ENCODE peak calls at places on chromosomes 2 and 18, in ten cellular contexts. F is SJSA1, Q is MM.1S, Z is PC-9, N is suprapubic skin, G is neural progenitor cell, O is body of pancreas, W is fibroblast of lung, I is H7, E is GM23248. D is an unnamed sample.

GRCh38 chr2:85547859-85548607 is 9.1 kb downstream of the MAT2A start:
- DNase-seq in F (peak; percentile 11), Q (no peak), Z (no peak), N (no peak), G (no peak), O (peak; percentile 40), W (no peak), I (no peak), E (no peak), D (no peak)

GRCh38 chr2:153416071-153416470 is 62.5 kb downstream of the RPRM start:
- DNase-seq in F (no peak), Q (no peak), Z (no peak), N (no peak), G (no peak), O (no peak), W (peak; percentile 33), I (no peak), E (no peak), D (peak; percentile 6)

GRCh38 chr2:126527836-126528490 is 128.0 kb upstream of the GYPC start:
- DNase-seq in F (peak; percentile 4), Q (peak; percentile 31), Z (peak; percentile 43), N (no peak), G (peak; percentile 72), O (peak; percentile 67), W (peak; percentile 13), I (peak; percentile 53), E (peak; percentile 63), D (no peak)

GRCh38 chr2:71454221-71455010 is 1.1 kb downstream of the DYSF start:
- DNase-seq in F (no peak), Q (no peak), Z (no peak), N (no peak), G (no peak), O (no peak), W (no peak), I (peak; percentile 76), E (no peak), D (no peak)

GRCh38 chr18:7059276-7059675 is 58.3 kb downstream of the LAMA1 start:
- DNase-seq in F (peak; percentile 21), Q (no peak), Z (no peak), N (no peak), G (no peak), O (no peak), W (no peak), I (no peak), E (no peak), D (no peak)

GRCh38 chr2:44805391-44805790 is 136.1 kb upstream of the SIX3 start:
- DNase-seq in F (no peak), Q (no peak), Z (no peak), N (no peak), G (peak; percentile 48), O (no peak), W (no peak), I (no peak), E (no peak), D (no peak)

GRCh38 chr2:101150306-101151140 is 659 bp downstream of the TBC1D8 start:
- DNase-seq in F (peak; percentile 34), Q (peak; percentile 16), Z (no peak), N (no peak), G (peak; percentile 66), O (peak; percentile 58), W (peak; percentile 3), I (peak; percentile 86), E (peak; percentile 47), D (no peak)

GRCh38 chr18:58829263-58829662 is 35.4 kb upstream of the ZNF532 start:
- DNase-seq in F (no peak), Q (no peak), Z (no peak), N (no peak), G (no peak), O (no peak), W (peak; percentile 74), I (no peak), E (no peak), D (no peak)

GRCh38 chr2:109322111-109322510 is 193.1 kb downstream of the SH3RF3 start:
- DNase-seq in F (peak; percentile 83), Q (no peak), Z (no peak), N (peak; percentile 95), G (no peak), O (peak; percentile 78), W (peak; percentile 85), I (no peak), E (peak; percentile 99), D (peak; percentile 82)

GRCh38 chr2:159153063-159153462 is 133.4 kb downstream of the WDSUB1 start:
- DNase-seq in F (no peak), Q (no peak), Z (no peak), N (no peak), G (no peak), O (no peak), W (no peak), I (no peak), E (no peak), D (no peak)

GRCh38 chr2:195304310-195304709 is 352.7 kb upstream of the SLC39A10 start:
- DNase-seq in F (no peak), Q (no peak), Z (no peak), N (no peak), G (peak; percentile 48), O (no peak), W (peak; percentile 11), I (no peak), E (peak; percentile 7), D (peak; percentile 48)

GRCh38 chr2:181070119-181070833 is 89.9 kb downstream of the UBE2E3 start:
- DNase-seq in F (peak; percentile 11), Q (no peak), Z (no peak), N (no peak), G (no peak), O (no peak), W (peak; percentile 77), I (no peak), E (peak; percentile 69), D (peak; percentile 82)

GRCh38 chr2:121034551-121034950 is 250.5 kb downstream of the TFCP2L1 start:
- DNase-seq in F (no peak), Q (no peak), Z (no peak), N (no peak), G (no peak), O (no peak), W (no peak), I (no peak), E (no peak), D (no peak)

GRCh38 chr2:121030523-121030922 is 254.5 kb downstream of the TFCP2L1 start:
- DNase-seq in F (no peak), Q (no peak), Z (no peak), N (no peak), G (no peak), O (no peak), W (no peak), I (no peak), E (no peak), D (no peak)

GRCh38 chr2:121031568-121032340 is 253.2 kb downstream of the TFCP2L1 start:
- DNase-seq in F (no peak), Q (no peak), Z (no peak), N (no peak), G (no peak), O (no peak), W (no peak), I (no peak), E (no peak), D (no peak)

GRCh38 chr2:121033597-121033996 is 251.4 kb downstream of the TFCP2L1 start:
- DNase-seq in F (no peak), Q (no peak), Z (no peak), N (no peak), G (no peak), O (no peak), W (no peak), I (no peak), E (no peak), D (no peak)

DNA sequence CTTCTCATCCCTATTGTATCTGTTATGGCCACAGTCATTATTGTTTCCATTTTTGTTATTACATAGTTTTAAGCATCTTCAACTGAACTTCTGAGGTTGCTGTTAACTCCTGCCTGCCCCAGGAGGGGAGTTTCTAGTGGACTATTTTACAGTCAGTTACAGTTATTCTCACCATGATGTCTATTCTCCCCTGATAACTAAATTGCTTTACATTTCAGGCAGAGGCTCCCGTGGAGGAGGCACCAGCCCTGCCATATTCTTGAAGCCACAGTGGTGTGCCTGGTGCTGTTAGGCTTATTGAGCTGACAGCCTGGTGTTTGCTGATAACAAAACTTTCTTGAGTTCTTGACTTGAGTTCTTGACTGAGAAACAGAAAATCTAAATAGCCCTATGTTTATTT is 256.4 kb downstream of the TFCP2L1 start:
- DNase-seq in F (no peak), Q (no peak), Z (no peak), N (no peak), G (no peak), O (no peak), W (no peak), I (no peak), E (no peak), D (no peak)
- H3K27me3 ChIP-seq in F (peaks cover 39% of the 10 kb centered on the region), Q (no peaks in the 10 kb centered on the region), Z (peaks cover 69% of the 10 kb centered on the region), N (no peaks in the 10 kb centered on the region), G (peaks cover 47% of the 10 kb centered on the region), O (no peaks in the 10 kb centered on the region), W (peaks cover 24% of the 10 kb centered on the region), I (peaks cover 8% of the 10 kb centered on the region), E (peaks cover 63% of the 10 kb centered on the region), D (peaks cover 4% of the 10 kb centered on the region)

DNA sequence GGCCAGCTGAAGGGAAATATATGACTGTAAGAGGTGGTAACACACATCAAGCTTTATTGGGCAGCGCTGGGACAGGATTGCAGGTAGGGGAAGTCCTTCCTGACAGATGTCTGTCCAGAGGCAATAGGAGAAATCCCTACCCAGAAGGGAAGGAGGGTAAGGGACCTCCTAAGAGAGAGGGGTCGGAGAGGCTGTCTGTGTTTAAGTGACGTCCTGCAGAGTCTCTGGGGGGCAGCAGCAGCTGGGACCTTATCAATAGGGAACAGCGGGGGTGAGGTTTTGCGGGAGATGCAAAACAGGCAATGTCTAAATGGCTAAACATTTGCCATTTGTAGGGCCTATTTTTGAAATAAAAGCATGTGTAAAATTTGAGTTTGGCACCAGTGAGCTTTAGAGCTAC is 108.7 kb upstream of the HS6ST1 start:
- DNase-seq in F (no peak), Q (no peak), Z (no peak), N (peak; percentile 29), G (no peak), O (peak; percentile 2), W (no peak), I (no peak), E (no peak), D (no peak)
- H3K4me3 ChIP-seq in F (no peak overlapping the region), Q (no peak overlapping the region), Z (no peak overlapping the region), N (no peak overlapping the region), G (no peak overlapping the region), O (no peak overlapping the region), W (no peak overlapping the region), I (no peak overlapping the region), E (no peak overlapping the region), D (no peak overlapping the region)

GRCh38 chr18:62973689-62974088 is 258.3 kb downstream of the PHLPP1 start:
- DNase-seq in F (no peak), Q (no peak), Z (no peak), N (no peak), G (no peak), O (no peak), W (no peak), I (no peak), E (no peak), D (no peak)
- H3K36me3 ChIP-seq in F (peaks cover 29% of the 10 kb centered on the region), Q (no peaks in the 10 kb centered on the region), Z (no peaks in the 10 kb centered on the region), N (peaks cover 25% of the 10 kb centered on the region), G (no peaks in the 10 kb centered on the region), O (no peaks in the 10 kb centered on the region), W (peaks cover 6% of the 10 kb centered on the region), I (peaks cover 40% of the 10 kb centered on the region), E (no peaks in the 10 kb centered on the region), D (peaks cover 3% of the 10 kb centered on the region)

GRCh38 chr18:11147962-11148654 is 1.3 kb downstream of the PIEZO2 start:
- DNase-seq in F (no peak), Q (no peak), Z (no peak), N (no peak), G (no peak), O (no peak), W (no peak), I (peak; percentile 72), E (peak; percentile 22), D (no peak)
- H3K27me3 ChIP-seq in F (peaks cover 25% of the 10 kb centered on the region), Q (no peaks in the 10 kb centered on the region), Z (peaks cover 68% of the 10 kb centered on the region), N (peaks cover 58% of the 10 kb centered on the region), G (peaks cover 74% of the 10 kb centered on the region), O (no peaks in the 10 kb centered on the region), W (peaks cover 25% of the 10 kb centered on the region), I (peaks cover 40% of the 10 kb centered on the region), E (peaks cover 51% of the 10 kb centered on the region), D (peaks cover 5% of the 10 kb centered on the region)

D was measured in bronchial epithelial cell.